ENCODE peak calls at places on chromosomes 7 and 10, in six cellular contexts. V is right atrium auricular region, P is endothelial cell, B is heart left ventricle, Y is body of pancreas, K is WTC11. S is an unnamed sample.

GRCh38 chr7:36299882-36300341 is 89.8 kb upstream of the ANLN start:
- DNase-seq in V (no peak), P (no peak), B (no peak), Y (no peak), K (no peak), S (no peak)

GRCh38 chr10:30459283-30459682 is 25.3 kb downstream of the MAP3K8 start:
- DNase-seq in V (peak; percentile 69), P (no peak), B (peak; percentile 44), Y (no peak), K (no peak), S (no peak)

GRCh38 chr10:11146402-11147171 is 128.9 kb downstream of the CELF2 start:
- DNase-seq in V (no peak), P (no peak), B (no peak), Y (no peak), K (no peak), S (no peak)

GRCh38 chr10:4170633-4171314 is 385.8 kb upstream of the KLF6 start:
- DNase-seq in V (no peak), P (no peak), B (no peak), Y (no peak), K (no peak), S (no peak)

GRCh38 chr7:155962191-155962967 is 150.1 kb upstream of the SHH start:
- DNase-seq in V (peak; percentile 28), P (no peak), B (no peak), Y (no peak), K (no peak), S (no peak)

GRCh38 chr10:7410306-7410799 is 481 bp downstream of the SFMBT2 start:
- DNase-seq in V (no peak), P (peak; percentile 49), B (peak; percentile 32), Y (peak; percentile 18), K (peak; percentile 47), S (no peak)

GRCh38 chr10:118873738-118874105 is 119.0 kb upstream of the CACUL1 start:
- DNase-seq in V (no peak), P (no peak), B (no peak), Y (no peak), K (no peak), S (peak; percentile 13)

GRCh38 chr10:57579926-57580325 is 687.8 kb downstream of the IPMK start:
- DNase-seq in V (no peak), P (peak; percentile 13), B (no peak), Y (no peak), K (peak; percentile 36), S (no peak)

GRCh38 chr7:9657257-9657656 is 1223.8 kb downstream of the NXPH1 start:
- DNase-seq in V (no peak), P (no peak), B (no peak), Y (no peak), K (no peak), S (no peak)

GRCh38 chr10:21020545-21020944 is 123.4 kb upstream of the NEBL start:
- DNase-seq in V (no peak), P (peak; percentile 17), B (peak; percentile 37), Y (peak; percentile 49), K (peak; percentile 76), S (no peak)

GRCh38 chr7:106812027-106812643 is 52.9 kb upstream of the PIK3CG start:
- DNase-seq in V (no peak), P (no peak), B (no peak), Y (no peak), K (no peak), S (no peak)

GRCh38 chr10:77253037-77253436 is 384.6 kb downstream of the KCNMA1 start:
- DNase-seq in V (no peak), P (no peak), B (no peak), Y (no peak), K (no peak), S (no peak)

GRCh38 chr7:4631664-4632171 is 50.4 kb upstream of the FOXK1 start:
- DNase-seq in V (peak; percentile 94), P (peak; percentile 8), B (peak; percentile 79), Y (peak; percentile 66), K (peak; percentile 67), S (peak; percentile 91)

GRCh38 chr7:73992104-73992562 is 35.8 kb upstream of the ELN start:
- DNase-seq in V (peak; percentile 89), P (no peak), B (peak; percentile 65), Y (peak; percentile 60), K (no peak), S (peak; percentile 50)

GRCh38 chr10:55410415-55410885 is 609.4 kb upstream of the PCDH15 start:
- DNase-seq in V (peak; percentile 59), P (peak; percentile 38), B (peak; percentile 65), Y (peak; percentile 62), K (peak; percentile 18), S (no peak)

GRCh38 chr10:22271786-22272185 is 44.4 kb upstream of the COMMD3 start:
- DNase-seq in V (no peak), P (no peak), B (no peak), Y (no peak), K (no peak), S (no peak)

GRCh38 chr7:131359136-131359776 is 31.6 kb downstream of the MKLN1 start:
- DNase-seq in V (no peak), P (no peak), B (no peak), Y (no peak), K (no peak), S (no peak)

GRCh38 chr10:88984525-88984924 is 6.1 kb upstream of the FAS start:
- DNase-seq in V (no peak), P (no peak), B (no peak), Y (no peak), K (no peak), S (no peak)

GRCh38 chr7:154928136-154929005 is 74.6 kb downstream of the PAXIP1 start:
- DNase-seq in V (peak; percentile 63), P (no peak), B (no peak), Y (peak; percentile 47), K (no peak), S (peak; percentile 96)

GRCh38 chr7:45923818-45924217 is 2.7 kb upstream of the IGFBP3 start:
- DNase-seq in V (peak; percentile 34), P (no peak), B (no peak), Y (no peak), K (no peak), S (no peak)

GRCh38 chr10:63720072-63720537 is 198.9 kb downstream of the REEP3 start:
- DNase-seq in V (no peak), P (peak; percentile 41), B (no peak), Y (peak; percentile 78), K (peak; percentile 45), S (peak; percentile 36)

GRCh38 chr10:12484945-12485805 is 135.8 kb downstream of the CAMK1D start:
- DNase-seq in V (no peak), P (no peak), B (peak; percentile 54), Y (peak; percentile 76), K (peak; percentile 43), S (no peak)

GRCh38 chr7:99943641-99944507 is 14.5 kb upstream of the GJC3 start:
- DNase-seq in V (no peak), P (no peak), B (no peak), Y (no peak), K (peak; percentile 69), S (no peak)

GRCh38 chr7:123871998-123872867 is 27.3 kb downstream of the HYAL4 start:
- DNase-seq in V (no peak), P (peak; percentile 50), B (peak; percentile 43), Y (peak; percentile 65), K (peak; percentile 55), S (peak; percentile 5)

GRCh38 chr7:150357771-150358427 is 10.7 kb upstream of the REPIN1 start:
- DNase-seq in V (no peak), P (no peak), B (no peak), Y (no peak), K (no peak), S (no peak)

DNA sequence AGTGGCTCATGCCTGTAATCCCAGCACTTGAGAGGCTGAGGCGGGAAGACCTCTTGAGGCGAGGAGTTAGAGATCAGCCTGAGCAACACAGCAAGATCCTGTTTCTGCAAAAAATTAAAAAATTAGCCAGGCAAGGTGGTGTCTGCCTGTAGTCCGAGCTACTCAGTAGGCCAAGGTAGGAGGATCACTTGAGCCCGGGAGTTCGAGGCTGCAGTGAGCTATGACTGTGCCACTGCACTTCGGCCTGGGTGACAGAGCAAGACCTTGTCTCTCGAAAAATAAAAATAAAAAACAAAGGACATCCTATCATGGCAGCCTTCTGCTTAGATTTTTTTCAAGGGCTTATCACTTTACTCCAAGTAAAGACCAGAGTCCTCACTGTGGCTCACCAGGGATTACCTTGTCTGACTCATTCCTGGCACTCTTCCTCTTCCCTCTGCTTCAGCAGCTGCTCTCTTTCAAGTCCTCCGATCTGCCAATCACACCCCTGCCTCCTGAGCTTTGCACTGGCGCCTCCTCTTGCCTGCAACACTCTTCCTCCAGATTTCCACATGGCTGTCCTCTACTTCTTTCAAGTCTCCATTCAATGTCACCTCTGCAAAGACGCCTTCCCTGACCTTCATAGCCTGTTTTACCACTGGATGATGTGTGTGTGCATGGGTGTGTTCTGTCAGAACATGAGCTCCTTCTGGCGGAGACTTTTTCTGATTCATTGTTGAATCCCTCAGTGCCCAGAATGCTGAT is 7.7 kb downstream of the PRTFDC1 start:
- DNase-seq in V (no peak), P (no peak), B (peak; percentile 38), Y (peak; percentile 44), K (no peak), S (peak; percentile 46)
- TF ChIP-seq CTCF in V (no peak), P (no peak), B (no peak), Y (no peak), K (no peak), S (peak; percentile 20)

GRCh38 chr10:2623675-2624274 is 443.6 kb upstream of the PFKP start:
- DNase-seq in V (no peak), P (no peak), B (no peak), Y (no peak), K (no peak), S (no peak)

GRCh38 chr10:2625094-2625493 is 442.3 kb upstream of the PFKP start:
- DNase-seq in V (no peak), P (no peak), B (no peak), Y (no peak), K (no peak), S (no peak)

GRCh38 chr10:2619927-2620326 is 447.4 kb upstream of the PFKP start:
- DNase-seq in V (no peak), P (no peak), B (no peak), Y (no peak), K (no peak), S (no peak)

GRCh38 chr10:2620827-2621521 is 446.4 kb upstream of the PFKP start:
- DNase-seq in V (no peak), P (no peak), B (no peak), Y (no peak), K (no peak), S (no peak)

DNA sequence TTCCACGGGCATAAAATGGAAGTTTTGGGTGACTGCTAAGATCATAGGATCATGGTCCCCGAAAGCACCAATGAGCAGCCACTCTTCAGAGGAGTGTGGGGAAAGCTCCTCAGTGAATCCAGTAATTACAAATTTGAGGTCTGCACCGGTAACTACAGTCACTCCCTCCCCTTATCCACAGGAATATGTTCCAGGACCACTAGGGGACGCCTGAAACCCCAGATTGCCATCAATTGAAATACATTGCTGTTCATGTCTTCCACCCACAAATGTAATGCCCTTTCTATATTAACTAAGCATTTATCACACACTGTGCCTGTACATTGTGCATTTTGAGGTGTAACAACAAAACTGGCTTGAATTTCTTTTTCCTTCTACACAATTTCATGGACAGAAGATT is 447.9 kb upstream of the PFKP start:
- DNase-seq in V (no peak), P (peak; percentile 41), B (no peak), Y (no peak), K (peak; percentile 41), S (no peak)
- TF ChIP-seq CTCF in V (no peak), P (peak; percentile 38), B (no peak), Y (no peak), K (no peak), S (peak; percentile 42)

GRCh38 chr7:2729043-2729892 is 41.3 kb downstream of the AMZ1 start:
- DNase-seq in V (no peak), P (no peak), B (peak; percentile 25), Y (peak; percentile 23), K (peak; percentile 11), S (no peak)
- TF ChIP-seq CTCF in V (no peak), P (no peak), B (no peak), Y (no peak), K (no peak), S (no peak)

GRCh38 chr10:25758041-25758457 is 176.0 kb upstream of the MYO3A start:
- DNase-seq in V (no peak), P (peak; percentile 46), B (no peak), Y (peak; percentile 34), K (peak; percentile 45), S (no peak)
- TF ChIP-seq CTCF in V (no peak), P (peak; percentile 60), B (no peak), Y (peak; percentile 62), K (peak; percentile 61), S (peak; percentile 34)